ENCODE peak calls at places on chromosomes 2 and 18, in nine cellular contexts. Q is neuronal stem cell, Y is heart left ventricle, A is uterus, V is GM06990, G is pancreas, R is HepG2, W is HCT116, F is transverse colon. U is an unnamed sample.

GRCh38 chr2:151918308-151918707 is 90.1 kb upstream of the ARL5A start:
- DNase-seq in Q (no peak), A (no peak), Y (no peak), G (no peak), V (no peak), W (no peak), R (no peak), F (no peak), U (no peak)

GRCh38 chr2:71844967-71845366 is 302.7 kb downstream of the CYP26B1 start:
- DNase-seq in V (no peak), A (no peak), Y (no peak), G (no peak), Q (no peak), W (no peak), R (no peak), F (no peak), U (no peak)

GRCh38 chr2:153072077-153072476 is 353.7 kb downstream of the ARL6IP6 start:
- DNase-seq in A (no peak), F (no peak), Y (no peak), Q (no peak), W (no peak), V (no peak), R (no peak), G (no peak), U (no peak)

GRCh38 chr2:108853421-108853820 is 66.8 kb downstream of the CCDC138 start:
- DNase-seq in R (peak; percentile 52), Y (no peak), Q (no peak), W (no peak), G (no peak), V (no peak), A (no peak), F (no peak), U (no peak)

GRCh38 chr18:75070625-75071483 is 138.1 kb downstream of the PTGR3 start:
- DNase-seq in G (no peak), F (peak; percentile 37), Q (no peak), A (no peak), V (peak; percentile 63), R (peak; percentile 74), Y (no peak), W (peak; percentile 63), U (no peak)

GRCh38 chr2:238141541-238142318 is 3.3 kb downstream of the KLHL30 start:
- DNase-seq in G (no peak), F (peak; percentile 91), R (peak; percentile 54), Q (no peak), W (peak; percentile 47), A (no peak), V (no peak), Y (no peak), U (no peak)

GRCh38 chr2:120559401-120559800 is 176.3 kb upstream of the GLI2 start:
- DNase-seq in W (no peak), Y (no peak), G (no peak), R (no peak), F (no peak), V (no peak), A (no peak), Q (no peak), U (no peak)

GRCh38 chr2:70551156-70551555 is 2.5 kb downstream of the TGFA start:
- DNase-seq in F (no peak), Y (no peak), R (no peak), V (no peak), A (no peak), G (no peak), W (no peak), Q (no peak), U (no peak)

GRCh38 chr2:208375452-208376068 is 31.0 kb upstream of the PTH2R start:
- DNase-seq in Q (no peak), F (no peak), A (no peak), W (no peak), Y (no peak), R (no peak), V (no peak), G (no peak), U (no peak)

GRCh38 chr18:64807560-64807959 is 658.7 kb upstream of the LINC00305 start:
- DNase-seq in G (no peak), W (no peak), F (no peak), Q (no peak), R (no peak), Y (no peak), A (no peak), V (no peak), U (no peak)

GRCh38 chr2:146252119-146252518 is 1592.7 kb upstream of the ACVR2A start:
- DNase-seq in Q (no peak), R (no peak), A (no peak), F (no peak), Y (no peak), G (no peak), V (no peak), W (no peak), U (no peak)

GRCh38 chr2:83665894-83666293 is 793.2 kb downstream of the SUCLG1 start:
- DNase-seq in W (no peak), R (peak; percentile 18), V (no peak), A (no peak), F (no peak), Y (no peak), G (no peak), Q (no peak), U (no peak)

GRCh38 chr2:83531211-83531610 is 927.9 kb downstream of the SUCLG1 start:
- DNase-seq in Y (no peak), W (no peak), G (no peak), V (no peak), A (no peak), R (no peak), Q (peak; percentile 26), F (no peak), U (no peak)

GRCh38 chr2:177245010-177245422 is 19.5 kb downstream of the NFE2L2 start:
- DNase-seq in V (no peak), G (no peak), A (no peak), F (no peak), W (peak; percentile 64), Y (no peak), R (no peak), Q (no peak), U (no peak)

GRCh38 chr18:78739843-78740677 is 239.6 kb upstream of the SALL3 start:
- DNase-seq in W (no peak), Y (no peak), F (no peak), R (no peak), Q (no peak), G (peak; percentile 1), V (no peak), A (peak; percentile 4), U (no peak)

GRCh38 chr2:16387461-16387960 is 278.1 kb downstream of the CYRIA start:
- DNase-seq in F (no peak), R (no peak), A (no peak), Y (no peak), G (no peak), W (no peak), V (no peak), Q (no peak), U (no peak)
- H3K4me3 ChIP-seq in F (no peak overlapping the region), R (no peak overlapping the region), A (no peak overlapping the region), Y (no peak overlapping the region), G (no peak overlapping the region), W (no peak overlapping the region), V (no peak overlapping the region), Q (no peak overlapping the region), U (no peak overlapping the region)

GRCh38 chr2:170707821-170708795 is 7.0 kb upstream of the SP5 start:
- DNase-seq in R (no peak), G (no peak), F (no peak), W (no peak), A (peak; percentile 29), Q (no peak), Y (no peak), V (no peak), U (no peak)
- H3K27me3 ChIP-seq in R (no peaks in the 10 kb centered on the region), G (no peaks in the 10 kb centered on the region), F (peaks cover 69% of the 10 kb centered on the region), W (no peaks in the 10 kb centered on the region), A (no peaks in the 10 kb centered on the region), Q (peaks cover 63% of the 10 kb centered on the region), Y (peaks cover 32% of the 10 kb centered on the region), V (peaks cover 2% of the 10 kb centered on the region), U (peaks cover 32% of the 10 kb centered on the region)

GRCh38 chr2:232420073-232420454 is 13.4 kb downstream of the ALPG start:
- DNase-seq in Y (no peak), R (no peak), W (no peak), A (no peak), V (no peak), Q (no peak), G (no peak), F (no peak), U (no peak)

GRCh38 chr2:232419245-232420072 is 12.8 kb downstream of the ALPG start:
- DNase-seq in R (no peak), G (no peak), Y (no peak), V (no peak), Q (no peak), A (no peak), W (no peak), F (no peak), U (no peak)

GRCh38 chr2:232418056-232418455 is 11.4 kb downstream of the ALPG start:
- DNase-seq in V (no peak), Q (no peak), Y (no peak), G (no peak), A (no peak), F (no peak), W (no peak), R (no peak), U (no peak)

GRCh38 chr2:232417489-232417888 is 10.8 kb downstream of the ALPG start:
- DNase-seq in Y (no peak), R (no peak), W (no peak), Q (no peak), V (no peak), A (no peak), G (no peak), F (no peak), U (no peak)

GRCh38 chr2:232418466-232419244 is 12.0 kb downstream of the ALPG start:
- DNase-seq in G (no peak), R (no peak), A (no peak), W (no peak), Q (no peak), F (peak; percentile 26), V (no peak), Y (no peak), U (no peak)
- H3K4me3 ChIP-seq in G (no peak overlapping the region), R (no peak overlapping the region), A (no peak overlapping the region), W (no peak overlapping the region), Q (peak overlapping the region; percentile 70), F (peak overlapping the region; percentile 10), V (no peak overlapping the region), Y (peak overlapping the region; percentile 36), U (peak overlapping the region; percentile 60)

DNA sequence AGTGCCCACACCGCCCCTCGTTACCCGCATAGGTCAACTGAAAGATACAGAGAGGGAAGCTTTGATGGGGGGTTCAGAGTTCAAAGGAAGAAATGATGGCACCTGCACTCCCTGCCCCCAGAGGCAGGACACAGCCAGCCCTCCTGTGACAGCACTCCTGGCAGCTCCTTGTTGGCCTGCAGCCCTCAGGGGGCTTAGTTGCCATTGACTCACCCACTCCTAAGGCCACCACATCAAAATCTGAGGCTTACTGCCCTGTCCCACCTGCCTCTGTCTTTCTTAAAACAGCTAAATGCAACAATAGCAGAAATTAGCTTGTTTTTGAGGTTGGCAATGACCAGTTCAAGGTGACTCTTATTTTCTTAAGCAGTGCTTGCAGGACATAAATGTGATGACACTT is 31.6 kb upstream of the SLC35F6 start:
- DNase-seq in W (no peak), R (no peak), F (no peak), Y (no peak), V (no peak), A (no peak), Q (no peak), G (no peak), U (no peak)
- H3K27me3 ChIP-seq in W (no peaks in the 10 kb centered on the region), R (peaks cover 6% of the 10 kb centered on the region), F (no peaks in the 10 kb centered on the region), Y (no peaks in the 10 kb centered on the region), V (no peaks in the 10 kb centered on the region), A (no peaks in the 10 kb centered on the region), Q (no peaks in the 10 kb centered on the region), G (no peaks in the 10 kb centered on the region), U (no peaks in the 10 kb centered on the region)

GRCh38 chr18:55546873-55547704 is 40.9 kb downstream of the TCF4 start:
- DNase-seq in V (no peak), Q (no peak), F (no peak), A (peak; percentile 39), R (no peak), G (no peak), W (no peak), Y (peak; percentile 29), U (no peak)
- H3K4me3 ChIP-seq in V (no peak overlapping the region), Q (no peak overlapping the region), F (no peak overlapping the region), A (no peak overlapping the region), R (no peak overlapping the region), G (no peak overlapping the region), W (no peak overlapping the region), Y (peak overlapping the region; percentile 7), U (no peak overlapping the region)